ENCODE peak calls at places on chromosomes 3 and 15, in seven cellular contexts. B, R, J, Z, E, K and V are unnamed samples.

GRCh38 chr3:55160241-55160877 is 232.5 kb upstream of the LRTM1 start:
- DNase-seq in R (peak), E (no peak), Z (peak), K (no peak), B (peak), J (peak), V (no peak)

GRCh38 chr15:43441316-43441715 is 51.6 kb downstream of the TP53BP1 start:
- DNase-seq in E (no peak), Z (no peak), K (no peak), B (peak), R (no peak), J (no peak), V (no peak)

GRCh38 chr3:186046838-186047237 is 62.1 kb downstream of the ETV5 start:
- DNase-seq in K (no peak), R (no peak), B (no peak), J (no peak), E (no peak), Z (no peak), V (no peak)

GRCh38 chr3:20256144-20256543 is 70.1 kb upstream of the SGO1 start:
- DNase-seq in J (no peak), Z (no peak), K (no peak), E (no peak), B (peak), R (no peak), V (no peak)

GRCh38 chr15:66298803-66299251 is 5.5 kb downstream of the DIS3L start:
- DNase-seq in Z (no peak), K (no peak), J (no peak), B (no peak), E (no peak), R (no peak), V (peak)

GRCh38 chr3:179438836-179439235 is 12.4 kb downstream of the GNB4 start:
- DNase-seq in B (no peak), K (no peak), J (no peak), E (no peak), Z (no peak), R (no peak), V (no peak)

GRCh38 chr3:184977796-184978195 is 165.8 kb downstream of the VPS8 start:
- DNase-seq in K (no peak), E (no peak), B (no peak), R (no peak), J (no peak), Z (no peak), V (no peak)

GRCh38 chr3:184229424-184230080 is at the start of gene VWA5B2:
- DNase-seq in K (peak), J (no peak), R (peak), E (peak), Z (peak), B (peak), V (peak)

GRCh38 chr15:40691737-40692136 is 3.2 kb upstream of the RAD51 start:
- DNase-seq in Z (no peak), K (no peak), B (no peak), R (no peak), J (no peak), E (no peak), V (no peak)

GRCh38 chr3:17023006-17023664 is 138.4 kb downstream of the PLCL2 start:
- DNase-seq in R (no peak), J (no peak), K (no peak), Z (no peak), B (peak), E (no peak), V (no peak)

GRCh38 chr3:126304704-126305103 is 52.5 kb downstream of the KLF15 start:
- DNase-seq in B (peak), K (no peak), R (no peak), Z (no peak), J (no peak), E (no peak), V (no peak)

GRCh38 chr15:66997212-66997611 is 68.2 kb upstream of the SMAD3 start:
- DNase-seq in K (no peak), Z (no peak), B (peak), E (no peak), J (no peak), R (no peak), V (no peak)

GRCh38 chr3:34351857-34352545 is 553.6 kb downstream of the PDCD6IP start:
- DNase-seq in B (no peak), E (no peak), J (no peak), R (no peak), Z (no peak), K (no peak), V (no peak)

GRCh38 chr3:124420392-124420791 is 309.9 kb upstream of the UMPS start:
- DNase-seq in R (no peak), J (no peak), B (no peak), K (no peak), Z (no peak), E (no peak), V (no peak)

GRCh38 chr15:92970656-92971055 is 70.5 kb downstream of the CHD2 start:
- DNase-seq in K (no peak), J (no peak), R (no peak), E (no peak), B (no peak), Z (no peak), V (no peak)

GRCh38 chr3:115693868-115694267 is 70.6 kb downstream of the GAP43 start:
- DNase-seq in R (no peak), J (no peak), Z (no peak), B (no peak), K (no peak), E (no peak), V (no peak)

GRCh38 chr15:59437777-59438574 is at the start of gene FAM81A:
- DNase-seq in B (peak), J (peak), Z (peak), R (peak), E (peak), K (peak), V (peak)

GRCh38 chr3:71121429-71122167 is 461.9 kb downstream of the FOXP1 start:
- DNase-seq in K (no peak), J (no peak), B (peak), R (no peak), Z (peak), E (no peak), V (no peak)

GRCh38 chr3:131036986-131037385 is 10.3 kb downstream of the NEK11 start:
- DNase-seq in J (no peak), E (no peak), K (no peak), B (no peak), Z (no peak), R (no peak), V (no peak)

GRCh38 chr15:29685156-29686078 is 136.9 kb downstream of the TJP1 start:
- DNase-seq in J (no peak), K (no peak), Z (no peak), R (no peak), E (no peak), B (peak), V (no peak)

GRCh38 chr15:98845138-98845884 is 162.3 kb downstream of the PGPEP1L start:
- DNase-seq in B (peak), K (no peak), E (no peak), R (no peak), J (no peak), Z (no peak), V (no peak)

GRCh38 chr3:48232734-48233133 is 8.2 kb upstream of the ZNF589 start:
- DNase-seq in Z (peak), K (peak), B (peak), R (peak), E (peak), J (peak), V (peak)

GRCh38 chr15:25346371-25346770 is 92.5 kb downstream of the UBE3A start:
- DNase-seq in R (no peak), J (no peak), K (no peak), B (peak), Z (no peak), E (no peak), V (no peak)

GRCh38 chr15:34708422-34708821 is 46.4 kb downstream of the GJD2 start:
- DNase-seq in J (no peak), E (no peak), Z (no peak), B (peak), R (no peak), K (no peak), V (no peak)

GRCh38 chr3:14623569-14624051 is 28.0 kb upstream of the CCDC174 start:
- DNase-seq in B (no peak), J (no peak), K (no peak), R (no peak), Z (no peak), E (no peak), V (no peak)

GRCh38 chr3:48770187-48770502 is 53.1 kb upstream of the IP6K2 start:
- DNase-seq in Z (no peak), E (no peak), B (no peak), K (no peak), J (no peak), R (no peak), V (no peak)

GRCh38 chr15:95875141-95875643 is 455.3 kb upstream of the NR2F2 start:
- DNase-seq in Z (no peak), R (no peak), E (no peak), K (no peak), B (peak), J (peak), V (no peak)

GRCh38 chr3:16897254-16897926 is 12.6 kb downstream of the PLCL2 start:
- DNase-seq in J (no peak), E (no peak), R (no peak), Z (no peak), K (no peak), B (no peak), V (no peak)

GRCh38 chr3:59940690-59941089 is 890.9 kb upstream of the CFAP20DC start:
- DNase-seq in Z (no peak), J (no peak), R (no peak), E (no peak), B (no peak), K (no peak), V (no peak)

GRCh38 chr3:58386966-58387365 is 46.7 kb downstream of the PDHB start:
- DNase-seq in K (no peak), J (peak), Z (peak), E (no peak), R (peak), B (no peak), V (no peak)

GRCh38 chr3:176861137-176861536 is 336.1 kb downstream of the TBL1XR1 start:
- DNase-seq in E (no peak), Z (no peak), K (no peak), B (peak), J (no peak), R (peak), V (no peak)

GRCh38 chr3:167882057-167882667 is 146.6 kb downstream of the SERPINI1 start:
- DNase-seq in B (peak), R (no peak), K (no peak), J (no peak), E (no peak), Z (no peak), V (no peak)

GRCh38 chr3:40523781-40524180 is 979 bp upstream of the ZNF621 start:
- DNase-seq in J (no peak), Z (peak), E (no peak), R (peak), K (no peak), B (no peak), V (no peak)

GRCh38 chr15:45714501-45715488 is 80.0 kb downstream of the SQOR start:
- DNase-seq in K (peak), E (no peak), J (peak), R (peak), B (peak), Z (peak), V (peak)

GRCh38 chr3:10471337-10471721 is 34.1 kb downstream of the ATP2B2 start:
- DNase-seq in R (no peak), Z (no peak), K (no peak), E (no peak), B (no peak), J (no peak), V (no peak)
- H3K4me3 ChIP-seq in R (no peak), Z (no peak), K (no peak), E (no peak), B (no peak), J (no peak), V (no peak)

DNA sequence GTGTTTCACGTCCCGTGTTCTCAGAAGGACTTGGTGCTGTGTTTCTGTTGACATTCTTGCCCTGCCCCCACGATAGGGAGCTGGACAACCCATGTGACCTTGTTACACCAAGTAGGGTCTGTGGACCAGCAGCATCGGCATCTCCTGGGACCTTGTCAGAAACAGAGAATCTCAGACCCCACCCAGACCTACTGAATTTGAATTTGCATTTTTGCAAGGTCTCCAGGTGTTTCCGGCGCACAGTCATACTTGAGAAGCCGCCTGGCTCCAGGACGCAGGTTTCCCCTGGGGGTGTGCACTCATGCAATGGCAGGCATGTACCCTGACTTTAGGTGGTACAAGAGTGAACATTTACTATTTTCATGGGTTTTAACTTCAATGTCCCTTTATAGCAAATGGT is 117.9 kb downstream of the TLE3 start:
- DNase-seq in R (no peak), Z (no peak), E (no peak), B (no peak), K (no peak), J (no peak), V (no peak)
- H3K4me3 ChIP-seq in R (no peak), Z (no peak), E (no peak), B (no peak), K (no peak), J (no peak), V (no peak)

DNA sequence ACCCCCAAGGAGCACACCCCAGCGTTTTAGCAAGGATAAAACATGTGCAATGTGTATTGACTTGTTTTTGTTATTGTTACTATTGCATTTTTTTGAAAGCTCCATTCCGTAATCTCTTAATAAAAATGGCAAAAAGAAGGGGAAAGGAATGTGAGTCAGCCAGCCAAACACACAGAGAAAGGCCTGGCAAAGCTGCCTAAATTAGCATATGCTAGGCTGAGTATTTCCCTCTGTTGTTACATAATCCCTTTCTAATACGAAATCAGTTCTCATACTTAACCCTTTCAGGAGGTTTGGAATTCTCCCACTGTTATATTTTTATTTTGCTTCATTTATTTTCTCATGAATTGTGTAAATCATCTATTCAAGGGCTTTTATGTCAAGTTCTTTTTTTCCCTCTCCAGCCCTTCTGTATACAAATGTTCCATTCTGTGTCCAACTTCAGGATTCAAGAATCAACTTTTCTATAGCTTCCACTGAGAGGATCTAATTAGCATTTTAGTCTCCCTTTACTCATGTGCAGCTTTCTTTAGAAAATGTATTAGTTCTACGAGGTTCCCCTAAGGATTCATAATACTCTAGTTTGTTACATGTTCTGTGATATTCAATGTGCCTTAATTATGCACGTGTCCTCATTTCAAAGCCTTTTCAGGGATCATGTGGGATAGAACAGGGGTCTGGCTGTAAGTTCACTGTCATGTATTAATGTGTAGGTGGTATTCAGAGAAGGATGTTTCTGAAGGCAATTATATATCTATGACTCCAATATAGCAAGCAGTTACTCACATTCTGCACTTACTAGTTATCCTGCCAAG is 9.2 kb downstream of the CADM2 start:
- DNase-seq in B (peak), K (no peak), Z (no peak), J (no peak), R (peak), E (no peak), V (no peak)
- H3K4me3 ChIP-seq in B (no peak), K (no peak), Z (no peak), J (no peak), R (no peak), E (no peak), V (no peak)

GRCh38 chr3:32850226-32850625 is 32.4 kb downstream of the TRIM71 start:
- DNase-seq in J (no peak), K (no peak), Z (no peak), B (no peak), E (no peak), R (no peak), V (no peak)
- H3K4me3 ChIP-seq in J (no peak), K (no peak), Z (no peak), B (no peak), E (no peak), R (no peak), V (no peak)

DNA sequence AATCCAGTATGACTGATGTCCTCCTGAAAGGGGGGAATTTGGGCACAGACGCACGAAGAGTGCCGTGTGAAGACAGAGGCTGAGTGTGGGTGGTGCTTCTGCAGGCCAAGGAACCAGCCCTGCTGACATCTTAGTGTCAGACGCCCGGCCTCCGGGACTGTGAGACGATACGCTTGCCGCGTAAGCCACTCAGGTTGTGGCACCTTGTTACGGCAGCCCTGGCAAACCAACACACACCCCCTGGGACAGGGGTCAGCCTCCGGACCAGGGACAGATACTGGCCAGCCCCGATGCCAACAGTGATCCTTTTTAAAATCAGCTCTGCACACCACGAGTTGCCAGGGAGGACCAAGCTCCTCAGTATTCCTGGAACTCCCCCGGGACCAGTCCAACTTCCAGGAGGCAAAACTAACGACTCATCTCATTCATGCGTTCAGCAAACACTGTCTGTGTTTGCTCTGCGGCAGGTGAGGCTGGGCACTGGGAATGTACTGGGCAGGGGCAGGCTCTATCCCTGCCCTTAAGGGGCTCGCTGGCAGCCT is 21.2 kb upstream of the PIGZ start:
- DNase-seq in Z (peak), R (no peak), B (no peak), J (no peak), K (peak), E (peak), V (peak)
- H3K4me3 ChIP-seq in Z (no peak), R (no peak), B (no peak), J (no peak), K (no peak), E (no peak), V (no peak)